ENCODE peak calls at places on chromosomes 12 and 14, in seven cellular contexts. I is CD8-positive, alpha-beta memory T cell; E is uterus; P is lower leg skin; F is astrocyte of the spinal cord; O is bronchial epithelial cell; S is AG10803. K is an unnamed sample.

GRCh38 chr12:89863332-89863938 is 154.8 kb upstream of the ATP2B1 start:
- DNase-seq in P (no peak), O (no peak), E (no peak), S (no peak), I (peak), F (no peak), K (no peak)

GRCh38 chr14:22888662-22889061 is 5.6 kb downstream of the REM2 start:
- DNase-seq in O (no peak), E (no peak), I (no peak), F (no peak), P (no peak), S (no peak), K (no peak)

GRCh38 chr12:40827923-40828592 is 135.8 kb downstream of the CNTN1 start:
- DNase-seq in O (no peak), F (no peak), P (no peak), S (no peak), I (no peak), E (no peak), K (no peak)

GRCh38 chr14:77084991-77085390 is 13.1 kb upstream of the CIPC start:
- DNase-seq in E (no peak), F (no peak), P (no peak), S (no peak), I (no peak), O (no peak), K (no peak)

GRCh38 chr12:23707270-23707669 is 242.2 kb downstream of the SOX5 start:
- DNase-seq in O (no peak), E (no peak), F (no peak), S (no peak), P (no peak), I (no peak), K (no peak)

GRCh38 chr12:55933158-55933798 is 2.3 kb downstream of the DGKA start:
- DNase-seq in P (peak), S (peak), F (no peak), O (peak), E (peak), I (no peak), K (no peak)

GRCh38 chr14:95514131-95515079 is 2.0 kb downstream of the SYNE3 start:
- DNase-seq in S (no peak), F (no peak), O (peak), E (no peak), I (no peak), P (peak), K (no peak)

GRCh38 chr12:105348561-105348960 is 18.1 kb downstream of the C12orf75 start:
- DNase-seq in S (no peak), O (no peak), E (no peak), P (no peak), I (no peak), F (peak), K (no peak)

GRCh38 chr12:102388469-102388868 is 91.9 kb downstream of the IGF1 start:
- DNase-seq in F (no peak), I (no peak), P (no peak), O (no peak), E (no peak), S (no peak), K (no peak)

GRCh38 chr12:82758743-82759142 is 72.0 kb downstream of the TMTC2 start:
- DNase-seq in E (no peak), S (no peak), P (no peak), F (no peak), I (no peak), O (peak), K (no peak)

GRCh38 chr12:124814741-124815613 is 48.7 kb downstream of the SCARB1 start:
- DNase-seq in S (no peak), P (no peak), F (no peak), O (no peak), E (no peak), I (no peak), K (no peak)

GRCh38 chr12:67807808-67808207 is 159.3 kb downstream of the DYRK2 start:
- DNase-seq in E (peak), P (no peak), I (no peak), S (peak), F (no peak), O (no peak), K (peak)

GRCh38 chr12:129193263-129193871 is 340.1 kb downstream of the GLT1D1 start:
- DNase-seq in E (no peak), F (peak), O (peak), S (no peak), I (no peak), P (no peak), K (no peak)

GRCh38 chr12:32896438-32897275 is at the start of gene PKP2:
- DNase-seq in S (no peak), P (peak), I (no peak), F (peak), E (peak), O (peak), K (no peak)

GRCh38 chr12:9869307-9870161 is at the start of gene CLEC2B:
- DNase-seq in E (peak), P (no peak), O (peak), I (no peak), F (peak), S (peak), K (peak)

GRCh38 chr12:15276088-15276698 is 46.1 kb upstream of the PTPRO start:
- DNase-seq in P (no peak), E (peak), F (peak), I (no peak), O (peak), S (peak), K (no peak)

GRCh38 chr12:85374981-85375380 is 95.0 kb downstream of the ALX1 start:
- DNase-seq in F (no peak), P (no peak), O (no peak), I (no peak), E (no peak), S (no peak), K (no peak)

GRCh38 chr12:113232787-113233585 is 11.7 kb downstream of the TPCN1 start:
- DNase-seq in F (peak), S (peak), P (peak), I (peak), O (no peak), E (no peak), K (no peak)

GRCh38 chr14:89673499-89674225 is 256.6 kb upstream of the FOXN3 start:
- DNase-seq in P (no peak), O (no peak), F (peak), I (no peak), E (no peak), S (peak), K (no peak)

GRCh38 chr12:117901631-117902030 is 67.2 kb downstream of the KSR2 start:
- DNase-seq in P (no peak), E (no peak), S (no peak), I (no peak), O (no peak), F (no peak), K (no peak)

GRCh38 chr14:102759416-102759815 is 17.8 kb upstream of the TRAF3 start:
- DNase-seq in P (no peak), E (no peak), O (no peak), S (no peak), F (no peak), I (no peak), K (no peak)

GRCh38 chr14:95770777-95771176 is 56.9 kb upstream of the TCL1A start:
- DNase-seq in S (no peak), P (no peak), O (no peak), E (no peak), F (no peak), I (no peak), K (no peak)

GRCh38 chr14:94473666-94474410 is 2.2 kb downstream of the SERPINA9 start:
- DNase-seq in O (no peak), I (no peak), E (no peak), F (no peak), S (no peak), P (peak), K (no peak)

GRCh38 chr12:57487055-57487596 is 742 bp upstream of the MARS1 start:
- DNase-seq in O (no peak), E (no peak), F (no peak), S (no peak), P (no peak), I (no peak), K (no peak)

GRCh38 chr12:50024804-50025186 is 499 bp downstream of the RACGAP1 start:
- DNase-seq in E (no peak), I (no peak), S (no peak), F (no peak), O (peak), P (no peak), K (no peak)

GRCh38 chr14:50037837-50038236 is 78.5 kb downstream of the VCPKMT start:
- DNase-seq in P (no peak), O (no peak), F (no peak), E (peak), S (no peak), I (no peak), K (no peak)

GRCh38 chr12:54036620-54037359 is 3.9 kb downstream of the HOXC5 start:
- DNase-seq in O (peak), F (no peak), E (no peak), I (no peak), P (no peak), S (peak), K (no peak)

GRCh38 chr12:127485528-127485927 is 781.4 kb upstream of the TMEM132C start:
- DNase-seq in S (peak), F (peak), O (peak), P (no peak), E (no peak), I (no peak), K (peak)

GRCh38 chr12:40942326-40942725 is 245.8 kb upstream of the PDZRN4 start:
- DNase-seq in F (peak), E (no peak), P (no peak), I (no peak), O (peak), S (peak), K (no peak)

GRCh38 chr14:81234268-81234667 is 13.5 kb upstream of the GTF2A1 start:
- DNase-seq in F (no peak), I (no peak), O (no peak), P (no peak), E (no peak), S (no peak), K (no peak)

GRCh38 chr12:101924647-101925046 is 47.3 kb downstream of the DRAM1 start:
- DNase-seq in F (no peak), P (no peak), E (no peak), S (peak), O (no peak), I (no peak), K (no peak)

GRCh38 chr12:125856899-125857298 is 791.7 kb downstream of the AACS start:
- DNase-seq in P (no peak), S (no peak), F (no peak), E (no peak), I (no peak), O (no peak), K (no peak)

GRCh38 chr14:32709072-32709471 is 229.6 kb upstream of the NPAS3 start:
- DNase-seq in P (no peak), E (peak), O (peak), F (peak), I (no peak), S (peak), K (peak)

GRCh38 chr14:61183486-61183885 is 97.7 kb downstream of the TMEM30B start:
- DNase-seq in E (no peak), O (peak), I (no peak), P (no peak), S (peak), F (peak), K (no peak)

GRCh38 chr12:110159671-110160245 is 35.6 kb downstream of the IFT81 start:
- DNase-seq in O (no peak), F (no peak), E (no peak), S (no peak), P (no peak), I (no peak), K (no peak)

GRCh38 chr12:109998241-109998903 is 858 bp upstream of the ANKRD13A start:
- DNase-seq in F (no peak), O (no peak), E (no peak), P (no peak), I (no peak), S (peak), K (peak)

GRCh38 chr12:95999484-95999883 is 3.3 kb upstream of the HAL start:
- DNase-seq in E (no peak), O (no peak), F (no peak), S (no peak), I (no peak), P (no peak), K (no peak)

GRCh38 chr14:84493779-84494178 is 1036.2 kb upstream of the FLRT2 start:
- DNase-seq in F (peak), P (no peak), I (no peak), S (no peak), E (no peak), O (no peak), K (no peak)

GRCh38 chr14:51386411-51386810 is 146.4 kb downstream of the TMX1 start:
- DNase-seq in P (no peak), F (no peak), O (no peak), E (no peak), S (no peak), I (no peak), K (no peak)

GRCh38 chr12:111297703-111298426 is 71.0 kb downstream of the PHETA1 start:
- DNase-seq in P (no peak), I (no peak), O (no peak), S (no peak), E (no peak), F (no peak), K (no peak)

GRCh38 chr12:11832100-11832499 is 182.6 kb downstream of the ETV6 start:
- DNase-seq in P (no peak), I (no peak), O (no peak), E (no peak), S (no peak), F (no peak), K (no peak)

GRCh38 chr12:11833174-11833895 is 183.9 kb downstream of the ETV6 start:
- DNase-seq in S (no peak), E (no peak), F (no peak), P (no peak), O (no peak), I (no peak), K (no peak)

GRCh38 chr12:11829764-11830194 is 180.3 kb downstream of the ETV6 start:
- DNase-seq in S (no peak), O (no peak), I (no peak), P (no peak), F (no peak), E (no peak), K (no peak)

GRCh38 chr12:11827096-11827841 is 177.8 kb downstream of the ETV6 start:
- DNase-seq in E (no peak), O (no peak), P (peak), S (peak), F (no peak), I (no peak), K (no peak)

DNA sequence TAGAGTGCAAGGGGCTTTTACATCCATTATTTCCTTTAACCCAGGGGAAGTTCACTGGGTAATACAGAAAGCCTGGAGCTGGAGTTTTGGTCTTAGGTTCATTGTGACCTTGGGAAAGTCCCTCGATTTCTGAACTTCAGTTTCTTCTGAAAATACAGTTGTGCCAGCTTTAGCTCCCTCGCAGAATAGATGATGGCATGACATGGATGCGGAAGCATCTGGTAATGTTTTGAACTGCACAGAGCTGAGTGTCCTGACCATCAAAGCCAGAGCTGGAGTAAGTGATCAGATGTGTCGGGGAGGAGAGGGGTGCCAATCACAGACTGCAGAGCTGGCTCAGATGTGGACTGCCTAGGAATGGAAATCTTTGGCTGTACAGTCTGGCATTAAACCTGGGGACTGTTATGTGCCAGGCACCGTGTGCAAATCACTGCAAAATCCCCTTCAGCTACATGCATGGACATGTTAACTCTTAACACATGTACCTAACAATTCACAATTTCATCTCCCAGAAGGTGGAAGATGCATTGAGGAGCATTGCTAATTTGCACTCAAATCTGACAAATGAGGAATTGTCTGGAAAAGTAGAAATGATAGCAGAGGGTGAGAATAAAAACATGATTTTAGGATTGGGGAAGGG is 180.9 kb downstream of the ETV6 start:
- DNase-seq in P (no peak), I (no peak), E (no peak), O (peak), S (peak), F (no peak), K (no peak)
- H3K4me3 ChIP-seq in P (no peak), I (no peak), E (no peak), O (no peak), S (no peak), F (no peak), K (no peak)

GRCh38 chr12:52011602-52012214 is 5.0 kb downstream of the TAMALIN start:
- DNase-seq in O (no peak), S (no peak), I (no peak), F (no peak), P (no peak), E (no peak), K (no peak)

GRCh38 chr12:52010692-52011601 is 4.2 kb downstream of the TAMALIN start:
- DNase-seq in F (no peak), P (no peak), E (peak), I (no peak), S (no peak), O (no peak), K (no peak)

GRCh38 chr12:52009081-52009751 is 2.5 kb downstream of the TAMALIN start:
- DNase-seq in F (no peak), E (peak), O (no peak), S (no peak), P (no peak), I (no peak), K (no peak)

GRCh38 chr12:52007982-52008510 is 1.3 kb downstream of the TAMALIN start:
- DNase-seq in E (no peak), P (no peak), O (no peak), S (no peak), I (no peak), F (no peak), K (no peak)

GRCh38 chr12:52010152-52010622 is 3.4 kb downstream of the TAMALIN start:
- DNase-seq in O (no peak), S (peak), F (peak), I (no peak), E (peak), P (peak), K (peak)
- H3K4me3 ChIP-seq in O (no peak), S (no peak), F (no peak), I (no peak), E (no peak), P (no peak), K (peak)

GRCh38 chr12:108048686-108049085 is 80.4 kb upstream of the WSCD2 start:
- DNase-seq in S (no peak), O (no peak), E (no peak), I (no peak), F (no peak), P (no peak), K (no peak)

GRCh38 chr12:108046633-108047032 is 82.5 kb upstream of the WSCD2 start:
- DNase-seq in P (no peak), F (no peak), S (no peak), E (no peak), O (no peak), I (no peak), K (no peak)

GRCh38 chr12:108046135-108046534 is 83.0 kb upstream of the WSCD2 start:
- DNase-seq in F (no peak), E (no peak), P (no peak), O (no peak), S (no peak), I (no peak), K (no peak)

GRCh38 chr12:108043750-108044149 is 85.3 kb upstream of the WSCD2 start:
- DNase-seq in S (no peak), E (no peak), O (no peak), I (no peak), P (no peak), F (no peak), K (no peak)

DNA sequence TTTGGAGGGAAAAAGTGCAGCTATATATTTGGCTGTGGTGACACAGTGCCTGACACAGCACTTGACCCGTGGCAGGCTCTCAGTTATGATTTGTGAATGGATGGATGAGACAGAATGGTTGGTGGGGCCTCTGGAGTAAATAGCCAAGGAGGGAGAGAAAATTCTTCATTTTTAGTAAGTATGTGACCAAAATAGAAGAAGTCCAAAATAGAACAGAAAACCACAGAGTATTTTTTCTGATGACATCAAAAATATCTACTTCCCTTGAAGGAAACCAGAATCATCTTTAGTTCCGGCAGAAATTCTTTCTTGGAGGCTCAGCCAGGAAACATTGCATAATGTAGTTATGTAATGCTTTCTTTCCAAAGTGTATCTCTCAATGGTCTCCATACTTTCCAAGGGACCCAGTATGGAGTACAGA is 81.9 kb upstream of the WSCD2 start:
- DNase-seq in I (no peak), P (no peak), S (peak), F (no peak), E (no peak), O (no peak), K (no peak)
- H3K4me3 ChIP-seq in I (no peak), P (no peak), S (peak), F (no peak), E (peak), O (no peak), K (no peak)

DNA sequence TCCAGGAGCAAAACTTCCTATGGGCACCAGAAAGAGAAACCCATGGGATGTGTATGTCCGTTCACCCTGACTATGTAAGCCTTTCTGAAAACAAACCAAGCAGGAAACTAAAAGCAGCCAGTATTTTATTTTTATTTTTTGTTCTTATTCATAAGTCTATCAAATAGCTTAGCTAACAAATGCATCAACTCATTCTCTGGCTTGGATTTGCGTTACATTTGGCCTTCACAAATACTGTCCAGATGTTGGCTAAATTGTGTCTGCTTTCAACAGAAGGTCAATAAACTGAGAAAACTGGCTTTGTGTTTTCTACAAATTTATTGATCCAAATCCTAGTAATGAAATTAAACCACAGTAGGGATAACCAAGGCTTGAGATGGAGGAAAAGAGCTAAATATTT is 379.0 kb downstream of the NOVA1 start:
- DNase-seq in F (no peak), E (no peak), O (no peak), I (no peak), S (no peak), P (no peak), K (no peak)
- H3K4me3 ChIP-seq in F (no peak), E (no peak), O (no peak), I (no peak), S (no peak), P (no peak), K (no peak)

GRCh38 chr12:39383064-39383552 is 59.8 kb downstream of the KIF21A start:
- DNase-seq in P (no peak), O (no peak), S (no peak), I (no peak), F (no peak), E (no peak), K (no peak)
- H3K4me3 ChIP-seq in P (no peak), O (no peak), S (no peak), I (no peak), F (no peak), E (no peak), K (no peak)

GRCh38 chr14:64294672-64295413 is 672 bp upstream of the ESR2 start:
- DNase-seq in F (peak), S (peak), O (peak), P (peak), E (peak), I (peak), K (no peak)

GRCh38 chr14:64296561-64296960 is 2.4 kb upstream of the ESR2 start:
- DNase-seq in O (peak), E (peak), S (no peak), I (no peak), P (no peak), F (peak), K (peak)

GRCh38 chr14:64292197-64292596 is 2.0 kb downstream of the ESR2 start:
- DNase-seq in E (no peak), F (no peak), P (no peak), O (no peak), I (no peak), S (no peak), K (no peak)

GRCh38 chr14:64289571-64289970 is 4.6 kb downstream of the ESR2 start:
- DNase-seq in S (no peak), I (no peak), E (no peak), O (no peak), P (no peak), F (no peak), K (no peak)

GRCh38 chr14:64293976-64294671 is at the start of gene ESR2:
- DNase-seq in P (no peak), E (peak), S (peak), I (peak), F (peak), O (peak), K (no peak)
- H3K4me3 ChIP-seq in P (peak), E (no peak), S (peak), I (peak), F (peak), O (peak), K (peak)

K was measured in skeletal muscle cell.